ENCODE peak calls at places on chromosomes 6 and 20, in four cellular contexts. Y is K562, F is GM12878, N is HepG2. V is an unnamed sample.

GRCh38 chr6:109978174-109979032 is at the start of gene GPR6:
- DNase-seq in F (no peak), Y (peak; percentile 56), N (peak; percentile 24), V (peak; percentile 3)

GRCh38 chr6:127761084-127761483 is 139.8 kb downstream of the THEMIS start:
- DNase-seq in Y (no peak), F (no peak), N (no peak), V (no peak)

GRCh38 chr6:30263734-30264133 is 50.5 kb upstream of the TRIM26 start:
- DNase-seq in Y (no peak), F (no peak), N (no peak), V (no peak)

GRCh38 chr6:170497845-170498281 is 55.2 kb downstream of the PSMB1 start:
- DNase-seq in Y (no peak), F (no peak), N (no peak), V (no peak)

GRCh38 chr6:30450908-30451818 is 38.1 kb upstream of the HLA-E start:
- DNase-seq in N (peak; percentile 39), F (peak; percentile 36), Y (no peak), V (no peak)

GRCh38 chr20:32830437-32830836 is 10.7 kb downstream of the MAPRE1 start:
- DNase-seq in Y (no peak), F (no peak), N (no peak), V (peak; percentile 20)

GRCh38 chr20:46622125-46622524 is 29.1 kb downstream of the SLC13A3 start:
- DNase-seq in N (no peak), Y (no peak), F (no peak), V (no peak)

GRCh38 chr20:38159949-38160756 is 4.9 kb downstream of the TGM2 start:
- DNase-seq in F (no peak), N (no peak), Y (peak; percentile 79), V (no peak)

GRCh38 chr6:161076211-161076677 is 84.7 kb downstream of the MAP3K4 start:
- DNase-seq in F (no peak), Y (no peak), N (no peak), V (no peak)

GRCh38 chr20:20002101-20002998 is 14.8 kb upstream of the NAA20 start:
- DNase-seq in Y (peak; percentile 13), N (peak; percentile 90), F (no peak), V (no peak)
- H3K4me2 ChIP-seq in Y (no peak overlapping the region), N (peak overlapping the region; percentile 69), F (no peak overlapping the region), V (no peak overlapping the region)

DNA sequence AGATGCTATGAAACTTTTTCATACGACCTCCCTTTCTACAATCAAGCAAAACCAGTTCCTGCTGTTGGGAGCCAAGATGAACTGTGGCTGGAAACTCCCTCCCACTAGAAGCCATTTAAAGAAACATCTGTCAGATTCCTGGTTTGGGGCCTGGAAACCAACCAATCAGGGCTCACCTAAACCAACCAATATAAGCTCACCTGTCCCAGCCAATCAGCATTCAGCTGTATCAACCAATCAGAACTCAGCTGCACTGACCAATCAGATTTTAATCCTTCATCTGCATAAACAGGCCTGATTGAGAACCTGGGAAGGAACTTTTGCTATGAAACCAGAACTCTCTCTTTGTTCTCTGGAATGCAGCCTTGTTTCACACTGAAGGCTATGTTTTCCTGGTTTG is 42.4 kb downstream of the SNX14 start:
- DNase-seq in Y (peak; percentile 58), N (no peak), F (no peak), V (no peak)
- TF ChIP-seq CHD4 in Y (no peak), N (no peak), F (no peak), V (no peak)

GRCh38 chr6:11120273-11121005 is 8.9 kb upstream of the ERVFRD-1 start:
- DNase-seq in F (no peak), N (no peak), Y (no peak), V (no peak)
- H3K4me2 ChIP-seq in F (no peak overlapping the region), N (no peak overlapping the region), Y (no peak overlapping the region), V (peak overlapping the region; percentile 60)

DNA sequence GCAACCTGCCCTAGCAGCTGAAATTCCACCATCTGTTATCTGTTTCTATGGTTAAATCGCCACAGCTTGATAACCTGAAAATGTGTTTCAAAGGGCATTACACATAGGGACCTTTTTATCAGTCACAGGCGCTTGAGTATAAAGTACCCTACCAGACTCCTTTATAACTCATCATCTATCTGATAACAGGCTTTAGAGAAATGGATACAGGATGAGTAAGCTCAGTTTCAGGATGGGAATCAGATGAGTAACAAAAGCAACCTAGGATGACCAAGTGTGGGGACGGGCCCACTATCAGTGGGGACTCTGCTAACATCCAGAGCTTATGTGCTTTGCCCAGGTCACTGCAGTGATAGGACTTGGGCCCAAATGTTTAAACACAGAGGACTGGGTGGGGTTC is 75.6 kb downstream of the PRND start:
- DNase-seq in F (no peak), N (no peak), Y (no peak), V (no peak)
- TF ChIP-seq CHD4 in F (no peak), N (no peak), Y (no peak), V (no peak)

GRCh38 chr6:163346529-163346961 is 68.0 kb upstream of the QKI start:
- DNase-seq in F (no peak), Y (no peak), N (no peak), V (no peak)

GRCh38 chr6:163343609-163344008 is 70.9 kb upstream of the QKI start:
- DNase-seq in F (no peak), N (no peak), Y (no peak), V (no peak)

GRCh38 chr6:163347021-163347446 is 67.5 kb upstream of the QKI start:
- DNase-seq in F (no peak), Y (no peak), N (no peak), V (no peak)

GRCh38 chr6:163342571-163343539 is 71.7 kb upstream of the QKI start:
- DNase-seq in Y (no peak), F (no peak), N (no peak), V (no peak)

DNA sequence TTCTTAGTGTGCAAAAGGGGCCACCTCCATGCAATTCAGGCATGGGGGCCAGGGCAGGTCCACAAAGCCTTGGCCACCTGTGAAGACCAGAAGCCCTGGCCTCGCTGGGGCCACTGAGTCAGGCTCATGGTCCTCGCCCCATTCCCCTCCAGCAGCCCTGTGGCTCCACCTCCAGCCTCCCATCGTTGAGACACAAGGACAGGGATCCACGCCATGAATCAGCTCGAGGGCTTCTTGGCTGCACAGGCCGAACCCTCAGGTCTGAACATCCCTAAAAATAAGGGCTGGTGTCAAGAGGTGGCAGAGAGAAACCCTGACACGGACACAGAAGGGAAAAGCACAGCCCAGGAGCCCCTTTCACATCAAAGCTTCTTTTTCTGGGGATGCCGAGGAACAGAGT is 68.6 kb upstream of the QKI start:
- DNase-seq in N (no peak), Y (no peak), F (no peak), V (no peak)
- H3K4me2 ChIP-seq in N (no peak overlapping the region), Y (no peak overlapping the region), F (no peak overlapping the region), V (no peak overlapping the region)

GRCh38 chr6:113301651-113302050 is 555.5 kb upstream of the MARCKS start:
- DNase-seq in N (no peak), F (no peak), Y (no peak), V (no peak)

GRCh38 chr6:113308266-113308665 is 548.9 kb upstream of the MARCKS start:
- DNase-seq in F (no peak), Y (no peak), N (no peak), V (no peak)

DNA sequence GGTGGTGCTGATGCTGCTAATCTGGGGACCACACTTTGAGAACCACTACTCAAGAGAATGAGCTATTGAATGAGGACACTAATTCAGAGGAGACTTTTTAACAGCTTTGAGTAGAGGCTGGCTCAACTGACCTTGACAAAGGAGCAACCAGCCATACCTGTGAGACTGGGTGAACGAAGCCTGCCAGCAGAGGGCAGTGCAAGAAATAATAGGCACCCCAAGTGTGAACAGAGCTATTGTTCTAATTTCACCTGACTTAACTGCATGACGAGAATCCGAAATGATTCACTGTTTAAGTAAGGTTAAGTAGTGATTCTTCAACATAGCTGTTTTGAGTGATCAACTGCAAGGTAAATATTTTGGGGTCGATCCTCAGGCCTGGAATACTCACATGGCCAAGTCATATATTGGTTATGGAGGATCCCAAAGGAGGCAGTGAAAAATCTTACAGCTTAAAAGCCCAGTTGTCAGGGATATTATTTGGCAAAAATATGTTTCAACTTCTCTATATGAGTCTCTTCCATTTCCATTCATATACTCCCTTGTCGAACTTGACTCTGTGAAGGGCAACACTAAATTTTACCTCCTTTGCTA is 550.5 kb upstream of the MARCKS start:
- DNase-seq in F (peak; percentile 57), N (peak; percentile 62), Y (peak; percentile 9), V (peak; percentile 21)
- TF ChIP-seq CHD4 in F (no peak), N (no peak), Y (no peak), V (no peak)

GRCh38 chr20:676967-677366 is 1.4 kb upstream of the SCRT2 start:
- DNase-seq in F (no peak), N (no peak), Y (no peak), V (no peak)
- H3K4me2 ChIP-seq in F (no peak overlapping the region), N (no peak overlapping the region), Y (no peak overlapping the region), V (no peak overlapping the region)

DNA sequence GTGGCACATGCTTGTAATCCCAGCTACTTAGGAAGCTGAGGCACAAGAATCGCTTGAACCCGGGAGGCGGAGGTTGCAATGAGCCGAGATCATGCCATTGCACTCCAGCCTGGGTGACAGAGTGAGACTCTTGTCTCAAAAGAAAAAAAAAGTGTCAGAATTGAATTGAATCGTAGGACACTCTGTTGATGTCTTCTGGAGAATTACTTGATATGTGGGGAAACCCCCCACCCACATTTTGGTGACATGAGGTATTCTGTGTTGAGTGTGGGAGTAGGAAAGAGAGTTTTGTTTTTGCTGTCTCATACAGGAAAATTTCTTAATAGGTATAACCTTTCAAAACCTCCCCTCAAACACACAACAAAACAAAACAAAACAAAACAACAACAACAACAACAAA is 98.9 kb downstream of the PPP1R14C start:
- DNase-seq in N (no peak), Y (no peak), F (no peak), V (no peak)
- TF ChIP-seq CHD4 in N (no peak), Y (no peak), F (no peak), V (no peak)

GRCh38 chr6:158016571-158017383 is 35.1 kb downstream of the SYNJ2 start:
- DNase-seq in N (no peak), F (no peak), Y (no peak), V (no peak)
- H3K4me2 ChIP-seq in N (no peak overlapping the region), F (no peak overlapping the region), Y (no peak overlapping the region), V (no peak overlapping the region)